ENCODE peak calls at places on chromosomes 12 and 14, in ten cellular contexts. One of them, this sample, is unnamed.
A peak's percentile ranks its signal among the peaks of the same experiment; 100 is the strongest.

GRCh38 chr14:100652739-100653138 is 65.5 kb upstream of the BEGAIN start:
- DNase-seq in HepG2: no peak
- DNase-seq in CD8-positive, alpha-beta T cell: no peak
- DNase-seq in pancreas: no peak
- DNase-seq in tibial artery: no peak
- DNase-seq in lung: no peak
- DNase-seq in prostate gland: no peak
- DNase-seq in left lung: no peak
- DNase-seq in tibial nerve: no peak
- DNase-seq in uterus: no peak
- DNase-seq in this sample: no peak

GRCh38 chr14:88424573-88424972 is 39.1 kb downstream of the SPATA7 start:
- DNase-seq in prostate gland: no peak
- DNase-seq in lung: no peak
- DNase-seq in CD8-positive, alpha-beta T cell: no peak
- DNase-seq in left lung: no peak
- DNase-seq in tibial nerve: no peak
- DNase-seq in pancreas: no peak
- DNase-seq in HepG2: no peak
- DNase-seq in tibial artery: no peak
- DNase-seq in uterus: no peak
- DNase-seq in this sample: no peak

GRCh38 chr12:101772019-101772774 is 32.9 kb upstream of the SYCP3 start:
- DNase-seq in pancreas: no peak
- DNase-seq in CD8-positive, alpha-beta T cell: no peak
- DNase-seq in tibial nerve: no peak
- DNase-seq in uterus: no peak
- DNase-seq in left lung: no peak
- DNase-seq in tibial artery: no peak
- DNase-seq in lung: no peak
- DNase-seq in HepG2: no peak
- DNase-seq in prostate gland: no peak
- DNase-seq in this sample: peak; percentile 71

GRCh38 chr12:102371177-102371576 is 109.2 kb downstream of the IGF1 start:
- DNase-seq in uterus: no peak
- DNase-seq in tibial nerve: no peak
- DNase-seq in tibial artery: no peak
- DNase-seq in left lung: no peak
- DNase-seq in HepG2: no peak
- DNase-seq in CD8-positive, alpha-beta T cell: no peak
- DNase-seq in prostate gland: no peak
- DNase-seq in pancreas: no peak
- DNase-seq in lung: no peak
- DNase-seq in this sample: no peak

GRCh38 chr12:115507951-115508722 is 769.4 kb downstream of the MED13L start:
- DNase-seq in pancreas: no peak
- DNase-seq in tibial artery: no peak
- DNase-seq in CD8-positive, alpha-beta T cell: no peak
- DNase-seq in uterus: peak; percentile 12
- DNase-seq in lung: no peak
- DNase-seq in prostate gland: no peak
- DNase-seq in HepG2: peak; percentile 94
- DNase-seq in tibial nerve: no peak
- DNase-seq in left lung: peak; percentile 25
- DNase-seq in this sample: no peak

GRCh38 chr12:94557896-94558295 is 92.5 kb downstream of the TMCC3 start:
- DNase-seq in uterus: no peak
- DNase-seq in HepG2: no peak
- DNase-seq in prostate gland: no peak
- DNase-seq in tibial nerve: no peak
- DNase-seq in pancreas: no peak
- DNase-seq in CD8-positive, alpha-beta T cell: no peak
- DNase-seq in tibial artery: no peak
- DNase-seq in left lung: no peak
- DNase-seq in lung: no peak
- DNase-seq in this sample: no peak

GRCh38 chr12:12398026-12398859 is 41.4 kb downstream of the BORCS5 start:
- DNase-seq in tibial artery: peak; percentile 81
- DNase-seq in HepG2: peak; percentile 89
- DNase-seq in lung: peak; percentile 63
- DNase-seq in CD8-positive, alpha-beta T cell: no peak
- DNase-seq in left lung: no peak
- DNase-seq in pancreas: peak; percentile 49
- DNase-seq in tibial nerve: peak; percentile 58
- DNase-seq in uterus: peak; percentile 97
- DNase-seq in prostate gland: peak; percentile 42
- DNase-seq in this sample: peak; percentile 99

GRCh38 chr12:6313326-6313940 is 3.0 kb downstream of the PLEKHG6 start:
- DNase-seq in tibial nerve: no peak
- DNase-seq in uterus: no peak
- DNase-seq in HepG2: no peak
- DNase-seq in lung: no peak
- DNase-seq in left lung: no peak
- DNase-seq in tibial artery: no peak
- DNase-seq in CD8-positive, alpha-beta T cell: no peak
- DNase-seq in pancreas: no peak
- DNase-seq in prostate gland: no peak
- DNase-seq in this sample: peak; percentile 60

GRCh38 chr12:62210422-62210821 is 49.8 kb upstream of the USP15 start:
- DNase-seq in uterus: no peak
- DNase-seq in lung: no peak
- DNase-seq in left lung: peak; percentile 61
- DNase-seq in prostate gland: no peak
- DNase-seq in pancreas: no peak
- DNase-seq in HepG2: peak; percentile 28
- DNase-seq in tibial artery: peak; percentile 47
- DNase-seq in CD8-positive, alpha-beta T cell: peak; percentile 19
- DNase-seq in tibial nerve: no peak
- DNase-seq in this sample: peak; percentile 52

GRCh38 chr14:70278281-70278680 is 81.2 kb downstream of the COX16 start:
- DNase-seq in prostate gland: no peak
- DNase-seq in lung: no peak
- DNase-seq in tibial artery: no peak
- DNase-seq in CD8-positive, alpha-beta T cell: no peak
- DNase-seq in HepG2: no peak
- DNase-seq in tibial nerve: no peak
- DNase-seq in left lung: no peak
- DNase-seq in uterus: no peak
- DNase-seq in pancreas: no peak
- DNase-seq in this sample: no peak

GRCh38 chr14:94043111-94043755 is 17.1 kb downstream of the OTUB2 start:
- DNase-seq in tibial nerve: no peak
- DNase-seq in HepG2: no peak
- DNase-seq in left lung: no peak
- DNase-seq in uterus: no peak
- DNase-seq in tibial artery: no peak
- DNase-seq in prostate gland: no peak
- DNase-seq in lung: no peak
- DNase-seq in CD8-positive, alpha-beta T cell: no peak
- DNase-seq in pancreas: no peak
- DNase-seq in this sample: no peak

DNA sequence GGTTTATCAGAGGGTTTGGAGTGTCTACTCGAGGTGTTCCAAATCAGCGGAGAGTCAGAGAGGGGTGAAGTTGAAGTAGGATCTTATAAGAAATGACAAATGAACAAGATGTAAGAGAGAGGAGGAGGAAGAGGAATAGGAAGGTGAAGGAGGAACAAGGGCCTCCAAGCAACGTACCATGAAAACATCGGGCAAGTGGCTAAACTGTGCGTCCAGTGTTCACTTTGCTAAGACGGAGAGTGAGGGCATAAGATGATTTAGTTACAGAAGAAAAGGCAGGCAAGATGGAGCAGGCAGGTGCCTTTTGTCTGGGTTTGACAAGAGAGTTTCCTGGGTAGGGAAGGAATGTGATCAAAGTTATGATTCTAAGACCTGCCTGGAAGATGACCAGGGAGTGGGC is 111.6 kb downstream of the ZFP36L1 start:
- DNase-seq in CD8-positive, alpha-beta T cell: no peak
- DNase-seq in pancreas: no peak
- DNase-seq in left lung: no peak
- DNase-seq in HepG2: no peak
- DNase-seq in uterus: no peak
- DNase-seq in lung: no peak
- DNase-seq in tibial nerve: no peak
- DNase-seq in prostate gland: no peak
- DNase-seq in tibial artery: peak; percentile 11
- DNase-seq in this sample: no peak
- H3K4me3 ChIP-seq in CD8-positive, alpha-beta T cell: no peak overlapping the region
- H3K4me3 ChIP-seq in pancreas: no peak overlapping the region
- H3K4me3 ChIP-seq in left lung: no peak overlapping the region
- H3K4me3 ChIP-seq in HepG2: no peak overlapping the region
- H3K4me3 ChIP-seq in uterus: no peak overlapping the region
- H3K4me3 ChIP-seq in lung: no peak overlapping the region
- H3K4me3 ChIP-seq in tibial nerve: no peak overlapping the region
- H3K4me3 ChIP-seq in prostate gland: no peak overlapping the region
- H3K4me3 ChIP-seq in tibial artery: no peak overlapping the region
- H3K4me3 ChIP-seq in this sample: no peak overlapping the region

GRCh38 chr12:49014547-49014946 is 4.0 kb downstream of the PRKAG1 start:
- DNase-seq in HepG2: no peak
- DNase-seq in tibial artery: no peak
- DNase-seq in pancreas: no peak
- DNase-seq in tibial nerve: no peak
- DNase-seq in uterus: no peak
- DNase-seq in CD8-positive, alpha-beta T cell: no peak
- DNase-seq in left lung: no peak
- DNase-seq in prostate gland: no peak
- DNase-seq in lung: no peak
- DNase-seq in this sample: peak; percentile 23
- TF ChIP-seq CTCF in HepG2: peak; percentile 25
- TF ChIP-seq CTCF in tibial artery: no peak
- TF ChIP-seq CTCF in pancreas: no peak
- TF ChIP-seq CTCF in tibial nerve: no peak
- TF ChIP-seq CTCF in uterus: no peak
- TF ChIP-seq CTCF in CD8-positive, alpha-beta T cell: no peak
- TF ChIP-seq CTCF in left lung: no peak
- TF ChIP-seq CTCF in prostate gland: no peak
- TF ChIP-seq CTCF in lung: no peak
- TF ChIP-seq CTCF in this sample: peak; percentile 9

GRCh38 chr12:124370384-124370783 is 75.5 kb downstream of the RFLNA start:
- DNase-seq in prostate gland: no peak
- DNase-seq in lung: no peak
- DNase-seq in uterus: no peak
- DNase-seq in CD8-positive, alpha-beta T cell: no peak
- DNase-seq in pancreas: no peak
- DNase-seq in HepG2: no peak
- DNase-seq in left lung: no peak
- DNase-seq in tibial artery: no peak
- DNase-seq in tibial nerve: no peak
- DNase-seq in this sample: no peak

GRCh38 chr12:124371970-124372555 is 77.2 kb downstream of the RFLNA start:
- DNase-seq in pancreas: no peak
- DNase-seq in uterus: no peak
- DNase-seq in prostate gland: no peak
- DNase-seq in CD8-positive, alpha-beta T cell: no peak
- DNase-seq in tibial nerve: no peak
- DNase-seq in tibial artery: no peak
- DNase-seq in left lung: no peak
- DNase-seq in HepG2: no peak
- DNase-seq in lung: no peak
- DNase-seq in this sample: no peak

GRCh38 chr12:124371366-124371765 is 76.5 kb downstream of the RFLNA start:
- DNase-seq in pancreas: no peak
- DNase-seq in left lung: no peak
- DNase-seq in tibial nerve: no peak
- DNase-seq in lung: no peak
- DNase-seq in uterus: no peak
- DNase-seq in HepG2: no peak
- DNase-seq in prostate gland: no peak
- DNase-seq in CD8-positive, alpha-beta T cell: no peak
- DNase-seq in tibial artery: no peak
- DNase-seq in this sample: no peak

GRCh38 chr12:124369901-124370378 is 75.0 kb downstream of the RFLNA start:
- DNase-seq in tibial nerve: peak; percentile 71
- DNase-seq in left lung: no peak
- DNase-seq in uterus: no peak
- DNase-seq in CD8-positive, alpha-beta T cell: no peak
- DNase-seq in lung: no peak
- DNase-seq in pancreas: no peak
- DNase-seq in HepG2: no peak
- DNase-seq in tibial artery: no peak
- DNase-seq in prostate gland: no peak
- DNase-seq in this sample: no peak

GRCh38 chr12:124370851-124371250 is 76.0 kb downstream of the RFLNA start:
- DNase-seq in tibial nerve: no peak
- DNase-seq in uterus: no peak
- DNase-seq in HepG2: no peak
- DNase-seq in pancreas: no peak
- DNase-seq in lung: no peak
- DNase-seq in tibial artery: no peak
- DNase-seq in prostate gland: no peak
- DNase-seq in left lung: no peak
- DNase-seq in CD8-positive, alpha-beta T cell: no peak
- DNase-seq in this sample: no peak
- H3K36me3 ChIP-seq in tibial nerve: peaks cover 27% of the 10 kb centered on the region
- H3K36me3 ChIP-seq in uterus: no peaks in the 10 kb centered on the region
- H3K36me3 ChIP-seq in HepG2: peaks cover 27% of the 10 kb centered on the region
- H3K36me3 ChIP-seq in pancreas: peaks cover 10% of the 10 kb centered on the region
- H3K36me3 ChIP-seq in lung: peaks cover 58% of the 10 kb centered on the region
- H3K36me3 ChIP-seq in tibial artery: peaks cover 59% of the 10 kb centered on the region
- H3K36me3 ChIP-seq in prostate gland: no peaks in the 10 kb centered on the region
- H3K36me3 ChIP-seq in left lung: peaks cover 97% of the 10 kb centered on the region
- H3K36me3 ChIP-seq in CD8-positive, alpha-beta T cell: peaks cover 7% of the 10 kb centered on the region
- H3K36me3 ChIP-seq in this sample: peaks cover 20% of the 10 kb centered on the region

GRCh38 chr12:51922762-51923505 is 15.6 kb downstream of the ACVRL1 start:
- DNase-seq in tibial nerve: no peak
- DNase-seq in HepG2: no peak
- DNase-seq in tibial artery: peak; percentile 78
- DNase-seq in CD8-positive, alpha-beta T cell: no peak
- DNase-seq in prostate gland: no peak
- DNase-seq in pancreas: peak; percentile 26
- DNase-seq in uterus: peak; percentile 64
- DNase-seq in left lung: no peak
- DNase-seq in lung: peak; percentile 52
- DNase-seq in this sample: no peak

GRCh38 chr12:51924551-51925399 is 17.5 kb downstream of the ACVRL1 start:
- DNase-seq in prostate gland: no peak
- DNase-seq in tibial artery: no peak
- DNase-seq in uterus: no peak
- DNase-seq in left lung: no peak
- DNase-seq in lung: no peak
- DNase-seq in pancreas: no peak
- DNase-seq in tibial nerve: no peak
- DNase-seq in HepG2: no peak
- DNase-seq in CD8-positive, alpha-beta T cell: no peak
- DNase-seq in this sample: no peak

GRCh38 chr12:51922146-51922545 is 14.8 kb downstream of the ACVRL1 start:
- DNase-seq in prostate gland: no peak
- DNase-seq in left lung: no peak
- DNase-seq in tibial artery: no peak
- DNase-seq in uterus: no peak
- DNase-seq in tibial nerve: no peak
- DNase-seq in HepG2: no peak
- DNase-seq in CD8-positive, alpha-beta T cell: no peak
- DNase-seq in lung: no peak
- DNase-seq in pancreas: no peak
- DNase-seq in this sample: no peak

GRCh38 chr12:51925400-51926063 is 18.2 kb downstream of the ACVRL1 start:
- DNase-seq in uterus: no peak
- DNase-seq in HepG2: no peak
- DNase-seq in tibial artery: no peak
- DNase-seq in pancreas: no peak
- DNase-seq in tibial nerve: no peak
- DNase-seq in left lung: no peak
- DNase-seq in CD8-positive, alpha-beta T cell: no peak
- DNase-seq in lung: no peak
- DNase-seq in prostate gland: no peak
- DNase-seq in this sample: no peak

GRCh38 chr12:51923506-51924365 is 16.4 kb downstream of the ACVRL1 start:
- DNase-seq in left lung: peak; percentile 94
- DNase-seq in uterus: peak; percentile 56
- DNase-seq in CD8-positive, alpha-beta T cell: peak; percentile 37
- DNase-seq in tibial nerve: peak; percentile 39
- DNase-seq in tibial artery: peak; percentile 59
- DNase-seq in HepG2: no peak
- DNase-seq in lung: peak; percentile 52
- DNase-seq in prostate gland: no peak
- DNase-seq in pancreas: no peak
- DNase-seq in this sample: no peak
- H3K4me3 ChIP-seq in left lung: no peak overlapping the region
- H3K4me3 ChIP-seq in uterus: no peak overlapping the region
- H3K4me3 ChIP-seq in CD8-positive, alpha-beta T cell: no peak overlapping the region
- H3K4me3 ChIP-seq in tibial nerve: peak overlapping the region; percentile 12
- H3K4me3 ChIP-seq in tibial artery: no peak overlapping the region
- H3K4me3 ChIP-seq in HepG2: peak overlapping the region; percentile 56
- H3K4me3 ChIP-seq in lung: no peak overlapping the region
- H3K4me3 ChIP-seq in prostate gland: no peak overlapping the region
- H3K4me3 ChIP-seq in pancreas: no peak overlapping the region
- H3K4me3 ChIP-seq in this sample: no peak overlapping the region

This sample was measured in bronchial epithelial cell.